ENCODE peak calls at places on chromosomes 6 and 20, in ten cellular contexts. O is NCI-H1105; M is breast epithelium; B is germinal center; R is endothelial cell; L is GOT3; E is stimulated activated CD4-positive, alpha-beta T cell treated with anti-CD3 and anti-CD28 coated beads, Interleukin-12 subunit alpha, Interleukin-12 subunit beta, amount 100 ng/mL, for 4 hours; G is nucleus accumbens; V is AML-193; N is pulmonary artery endothelial cell. J is an unnamed sample.

GRCh38 chr6:116492331-116493067 is 18.9 kb upstream of the CALHM5 start:
- DNase-seq in O (no peak), M (no peak), B (no peak), R (no peak), L (no peak), E (no peak), G (no peak), V (no peak), N (peak; percentile 65), J (no peak)

GRCh38 chr6:16285467-16286150 is 47.2 kb downstream of the GMPR start:
- DNase-seq in O (no peak), M (no peak), B (no peak), R (no peak), L (no peak), E (no peak), G (no peak), V (no peak), N (no peak), J (no peak)

GRCh38 chr6:136228811-136229210 is 21.3 kb downstream of the MTFR2 start:
- DNase-seq in O (no peak), M (no peak), B (peak; percentile 26), R (no peak), L (no peak), E (no peak), G (no peak), V (no peak), N (no peak), J (no peak)

GRCh38 chr20:53595018-53595378 is 1.4 kb upstream of the ZNF217 start:
- DNase-seq in O (no peak), M (no peak), B (no peak), R (no peak), L (no peak), E (no peak), G (no peak), V (no peak), N (no peak), J (no peak)

GRCh38 chr20:16803965-16804792 is 56.0 kb downstream of the OTOR start:
- DNase-seq in O (peak; percentile 69), M (no peak), B (peak; percentile 39), R (peak; percentile 80), L (peak; percentile 39), E (peak; percentile 20), G (peak; percentile 17), V (peak; percentile 25), N (no peak), J (peak; percentile 44)

GRCh38 chr6:167588181-167588919 is 238.4 kb upstream of the AFDN start:
- DNase-seq in O (no peak), M (peak; percentile 30), B (no peak), R (no peak), L (no peak), E (no peak), G (peak; percentile 31), V (no peak), N (peak; percentile 64), J (no peak)

GRCh38 chr20:41268402-41268801 is 49.1 kb downstream of the ZHX3 start:
- DNase-seq in O (no peak), M (no peak), B (no peak), R (no peak), L (no peak), E (no peak), G (no peak), V (no peak), N (no peak), J (no peak)

GRCh38 chr6:80197474-80197873 is 91.0 kb downstream of the BCKDHB start:
- DNase-seq in O (no peak), M (no peak), B (no peak), R (no peak), L (no peak), E (no peak), G (no peak), V (no peak), N (no peak), J (no peak)

GRCh38 chr20:4713401-4713800 is 8.3 kb upstream of the PRND start:
- DNase-seq in O (no peak), M (no peak), B (no peak), R (no peak), L (no peak), E (no peak), G (no peak), V (no peak), N (no peak), J (no peak)

GRCh38 chr6:85323435-85324040 is 126.3 kb upstream of the NT5E start:
- DNase-seq in O (peak; percentile 70), M (peak; percentile 59), B (peak; percentile 14), R (peak; percentile 85), L (peak; percentile 40), E (peak; percentile 54), G (peak; percentile 48), V (peak; percentile 68), N (peak; percentile 39), J (peak; percentile 45)

GRCh38 chr6:43186706-43187105 is 4.7 kb downstream of the CUL9 start:
- DNase-seq in O (no peak), M (no peak), B (no peak), R (no peak), L (no peak), E (no peak), G (no peak), V (no peak), N (no peak), J (no peak)

GRCh38 chr6:85008311-85009015 is 244.1 kb upstream of the TBX18 start:
- DNase-seq in O (no peak), M (no peak), B (no peak), R (no peak), L (no peak), E (no peak), G (no peak), V (no peak), N (peak; percentile 36), J (no peak)

GRCh38 chr6:144899161-144899560 is 614.0 kb downstream of the UTRN start:
- DNase-seq in O (no peak), M (no peak), B (no peak), R (no peak), L (no peak), E (no peak), G (no peak), V (no peak), N (no peak), J (no peak)

GRCh38 chr6:3414704-3415453 is 42.0 kb downstream of the SLC22A23 start:
- DNase-seq in O (no peak), M (no peak), B (no peak), R (no peak), L (no peak), E (no peak), G (no peak), V (no peak), N (no peak), J (no peak)

GRCh38 chr20:24792641-24793495 is 156.2 kb upstream of the CST7 start:
- DNase-seq in O (no peak), M (no peak), B (no peak), R (no peak), L (no peak), E (no peak), G (no peak), V (no peak), N (no peak), J (no peak)

GRCh38 chr6:105804436-105804835 is 281.7 kb upstream of the PRDM1 start:
- DNase-seq in O (no peak), M (no peak), B (no peak), R (no peak), L (no peak), E (no peak), G (no peak), V (no peak), N (no peak), J (no peak)

GRCh38 chr20:2859330-2860121 is 13.8 kb upstream of the PTPRA start:
- DNase-seq in O (no peak), M (no peak), B (no peak), R (no peak), L (no peak), E (no peak), G (no peak), V (peak; percentile 22), N (no peak), J (no peak)

GRCh38 chr6:346389-347030 is 45.0 kb upstream of the IRF4 start:
- DNase-seq in O (no peak), M (no peak), B (no peak), R (no peak), L (no peak), E (no peak), G (no peak), V (no peak), N (no peak), J (no peak)

GRCh38 chr6:139905404-139906052 is 531.1 kb upstream of the CITED2 start:
- DNase-seq in O (no peak), M (no peak), B (no peak), R (no peak), L (no peak), E (no peak), G (no peak), V (no peak), N (no peak), J (no peak)

GRCh38 chr20:44642203-44643153 is 9.0 kb downstream of the ADA start:
- DNase-seq in O (peak; percentile 62), M (peak; percentile 60), B (peak; percentile 27), R (peak; percentile 57), L (peak; percentile 39), E (no peak), G (peak; percentile 56), V (peak; percentile 59), N (peak; percentile 85), J (peak; percentile 60)

GRCh38 chr20:24297928-24298327 is 171.5 kb upstream of the SYNDIG1 start:
- DNase-seq in O (no peak), M (no peak), B (no peak), R (no peak), L (no peak), E (no peak), G (no peak), V (no peak), N (no peak), J (no peak)

GRCh38 chr6:125910518-125910917 is 46.1 kb upstream of the HINT3 start:
- DNase-seq in O (no peak), M (no peak), B (no peak), R (no peak), L (no peak), E (no peak), G (no peak), V (no peak), N (peak; percentile 29), J (no peak)

GRCh38 chr6:129498950-129499870 is 210.8 kb downstream of the ARHGAP18 start:
- DNase-seq in O (peak; percentile 39), M (no peak), B (peak; percentile 34), R (no peak), L (no peak), E (no peak), G (peak; percentile 13), V (peak; percentile 76), N (no peak), J (no peak)

GRCh38 chr6:127637830-127638229 is 60.9 kb downstream of the C6orf58 start:
- DNase-seq in O (no peak), M (no peak), B (no peak), R (no peak), L (no peak), E (no peak), G (no peak), V (peak; percentile 57), N (no peak), J (no peak)